ENCODE peak calls at places on chromosomes 5 and 9, in five cellular contexts. N is cardiac fibroblast, O is fibroblast of pulmonary artery, L is GM06990, W is kidney epithelial cell. U is an unnamed sample.

GRCh38 chr9:79799691-79800345 is 228.1 kb downstream of the TLE4 start:
- DNase-seq in N (peak; percentile 85), O (peak; percentile 70), L (no peak), W (no peak), U (peak; percentile 12)

GRCh38 chr9:87874320-87874655 is 8.4 kb upstream of the SPATA31E1 start:
- DNase-seq in N (no peak), O (no peak), L (no peak), W (no peak), U (peak; percentile 72)

GRCh38 chr5:72179816-72180440 is 72.7 kb downstream of the MAP1B start:
- DNase-seq in N (no peak), O (no peak), L (no peak), W (no peak), U (no peak)

GRCh38 chr9:112836394-112836793 is 54.3 kb downstream of the SLC46A2 start:
- DNase-seq in N (no peak), O (no peak), L (no peak), W (no peak), U (no peak)

GRCh38 chr5:180637962-180638680 is 11.3 kb downstream of the FLT4 start:
- DNase-seq in N (no peak), O (no peak), L (no peak), W (no peak), U (no peak)

GRCh38 chr9:68495287-68495686 is 45.4 kb downstream of the TMEM252 start:
- DNase-seq in N (no peak), O (no peak), L (no peak), W (no peak), U (no peak)

GRCh38 chr9:36187414-36187813 is 3.3 kb upstream of the CLTA start:
- DNase-seq in N (peak; percentile 77), O (peak; percentile 58), L (peak; percentile 36), W (peak; percentile 78), U (no peak)

GRCh38 chr5:143194713-143195112 is 208.8 kb downstream of the NR3C1 start:
- DNase-seq in N (no peak), O (no peak), L (no peak), W (no peak), U (no peak)

GRCh38 chr5:51377151-51378060 is 5.8 kb upstream of the ISL1 start:
- DNase-seq in N (no peak), O (no peak), L (no peak), W (no peak), U (no peak)

GRCh38 chr5:157446077-157446930 is 13.7 kb upstream of the NIPAL4 start:
- DNase-seq in N (peak; percentile 27), O (no peak), L (no peak), W (no peak), U (peak; percentile 60)

GRCh38 chr9:110170728-110171257 is 37.2 kb downstream of the C9orf152 start:
- DNase-seq in N (no peak), O (no peak), L (peak; percentile 13), W (no peak), U (no peak)

GRCh38 chr9:98795295-98795955 is 930 bp downstream of the ANKS6 start:
- DNase-seq in N (no peak), O (no peak), L (no peak), W (no peak), U (no peak)

GRCh38 chr9:93107151-93107824 is 11.3 kb downstream of the CARD19 start:
- DNase-seq in N (no peak), O (no peak), L (no peak), W (no peak), U (no peak)

GRCh38 chr5:72693001-72693442 is 123.4 kb upstream of the TNPO1 start:
- DNase-seq in N (peak; percentile 56), O (peak; percentile 68), L (no peak), W (no peak), U (peak; percentile 95)

GRCh38 chr5:76406014-76406413 is 2.9 kb downstream of the IQGAP2 start:
- DNase-seq in N (no peak), O (no peak), L (no peak), W (no peak), U (no peak)

GRCh38 chr9:119302988-119303698 is 66.1 kb downstream of the BRINP1 start:
- DNase-seq in N (no peak), O (no peak), L (no peak), W (no peak), U (no peak)

DNA sequence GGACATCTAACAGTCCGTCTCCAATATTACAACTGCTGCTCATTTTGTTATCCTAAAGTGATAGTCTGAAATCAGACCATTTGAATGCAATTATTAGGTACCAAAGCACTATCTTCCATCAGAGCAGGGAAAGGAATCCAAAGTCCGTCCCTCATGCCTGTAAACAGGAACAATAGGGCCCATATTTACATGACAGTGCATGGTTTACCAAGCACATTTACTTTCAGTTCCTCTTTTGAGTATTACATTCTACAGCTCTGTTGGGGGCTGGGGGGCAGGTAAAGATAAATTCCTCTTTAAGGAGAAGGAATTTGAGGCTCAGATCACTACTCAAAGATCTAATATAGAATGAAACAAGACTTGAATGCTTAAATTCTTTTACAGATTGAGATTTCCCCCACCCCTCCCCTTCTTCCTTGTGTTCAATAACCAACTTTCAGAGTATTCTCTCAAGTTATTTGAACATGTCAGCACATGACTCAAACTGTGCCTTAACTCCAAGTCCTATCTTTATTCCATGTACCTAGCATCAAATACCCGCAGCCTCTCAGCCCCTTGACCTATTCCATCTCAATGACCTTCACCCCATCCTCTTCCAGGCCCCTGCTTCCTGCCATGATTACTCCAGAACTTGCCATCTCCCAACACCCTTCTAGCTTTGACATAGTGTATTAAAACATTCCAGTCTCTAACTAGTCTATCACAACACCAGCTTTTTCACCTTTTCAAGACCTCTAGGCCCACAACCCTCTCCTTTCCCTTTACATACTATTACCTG is 71.0 kb downstream of the BRINP1 start:
- DNase-seq in N (no peak), O (no peak), L (no peak), W (no peak), U (no peak)
- TF ChIP-seq CTCF in N (no peak), O (no peak), L (no peak), W (no peak), U (no peak)

GRCh38 chr5:18197734-18198133 is 563.5 kb downstream of the TAF11L14 start:
- DNase-seq in N (no peak), O (no peak), L (no peak), W (no peak), U (no peak)

DNA sequence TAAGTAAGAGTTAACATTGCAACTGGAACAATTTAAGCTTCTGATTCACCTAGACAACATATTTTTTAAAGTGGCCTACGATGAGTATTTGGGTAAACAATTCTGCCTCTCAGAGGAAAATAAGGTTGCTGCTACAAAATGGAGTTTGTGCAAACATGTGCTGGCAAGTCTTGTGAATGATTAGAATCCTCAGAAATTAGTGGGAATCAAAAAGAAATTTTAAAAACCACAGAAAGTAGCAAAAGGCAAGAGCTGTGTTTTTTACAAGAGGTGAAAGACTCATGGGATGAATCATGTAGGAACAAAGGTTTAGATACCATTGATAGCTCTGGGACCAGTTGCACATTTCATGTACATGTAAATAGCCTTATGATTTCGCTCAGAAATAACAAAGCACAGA is 561.6 kb downstream of the TAF11L14 start:
- DNase-seq in N (no peak), O (no peak), L (no peak), W (no peak), U (no peak)
- H3K4me3 ChIP-seq in N (no peak overlapping the region), O (no peak overlapping the region), L (no peak overlapping the region), W (no peak overlapping the region), U (no peak overlapping the region)

GRCh38 chr9:17839744-17840143 is 260.9 kb downstream of the SH3GL2 start:
- DNase-seq in N (no peak), O (no peak), L (no peak), W (no peak), U (no peak)

GRCh38 chr9:17843236-17843635 is 264.4 kb downstream of the SH3GL2 start:
- DNase-seq in N (no peak), O (no peak), L (no peak), W (no peak), U (no peak)

GRCh38 chr9:17832812-17833211 is 253.9 kb downstream of the SH3GL2 start:
- DNase-seq in N (peak; percentile 38), O (peak; percentile 44), L (no peak), W (no peak), U (no peak)

GRCh38 chr9:17833846-17834245 is 255.0 kb downstream of the SH3GL2 start:
- DNase-seq in N (no peak), O (no peak), L (no peak), W (no peak), U (no peak)

GRCh38 chr9:17837931-17838330 is 259.1 kb downstream of the SH3GL2 start:
- DNase-seq in N (no peak), O (peak; percentile 20), L (no peak), W (no peak), U (peak; percentile 19)
- TF ChIP-seq CTCF in N (no peak), O (peak; percentile 14), L (no peak), W (peak; percentile 6), U (peak; percentile 8)

GRCh38 chr5:132455614-132456115 is 34.9 kb downstream of the IRF1 start:
- DNase-seq in N (no peak), O (no peak), L (no peak), W (no peak), U (no peak)
- H3K4me3 ChIP-seq in N (no peak overlapping the region), O (no peak overlapping the region), L (no peak overlapping the region), W (no peak overlapping the region), U (no peak overlapping the region)

DNA sequence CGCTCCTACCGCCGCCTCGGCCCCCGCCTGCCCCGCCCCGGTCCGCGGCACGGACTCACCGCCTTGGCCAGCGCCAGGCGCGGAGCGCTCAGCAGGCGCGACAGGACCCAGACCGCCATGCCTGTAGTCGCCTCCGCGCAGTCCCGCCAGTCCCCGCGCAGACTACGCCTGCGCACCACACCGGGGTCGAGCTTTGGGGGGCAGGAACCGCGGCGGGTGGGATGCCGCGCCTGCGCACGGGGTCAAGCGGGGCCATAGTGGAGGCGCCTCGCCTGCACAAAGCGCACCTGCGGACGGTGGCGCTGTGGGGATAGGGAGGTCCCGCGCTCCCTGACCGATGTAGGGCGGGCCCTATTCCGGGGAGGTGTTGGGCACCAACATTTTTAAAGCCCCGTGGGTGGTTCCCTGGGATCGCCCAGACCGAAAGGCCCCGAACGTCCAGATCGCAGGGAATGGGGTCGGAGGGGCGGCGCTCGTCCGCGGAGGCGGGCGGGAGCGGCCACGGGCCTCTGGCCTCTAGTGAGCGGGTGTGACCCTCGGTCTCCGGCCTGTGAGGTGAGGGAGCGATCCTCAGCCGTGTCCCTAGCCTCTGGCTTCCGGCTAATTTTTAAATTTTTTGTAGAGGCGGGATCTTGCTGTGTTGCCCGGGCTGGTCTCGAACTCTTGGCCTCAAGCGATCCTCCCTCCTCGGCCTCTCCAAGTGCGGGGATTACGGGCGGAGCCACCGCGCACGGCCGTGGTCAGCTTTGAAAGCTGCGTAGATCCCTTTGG is 70.8 kb upstream of the LPCAT1 start:
- DNase-seq in N (peak; percentile 75), O (peak; percentile 61), L (peak; percentile 96), W (peak; percentile 21), U (peak; percentile 37)
- TF ChIP-seq CTCF in N (peak; percentile 34), O (peak; percentile 28), L (peak; percentile 83), W (peak; percentile 56), U (peak; percentile 26)

GRCh38 chr5:131270809-131271208 is 7.0 kb downstream of the CDC42SE2 start:
- DNase-seq in N (no peak), O (no peak), L (no peak), W (no peak), U (peak; percentile 34)
- H3K4me3 ChIP-seq in N (no peak overlapping the region), O (no peak overlapping the region), L (no peak overlapping the region), W (no peak overlapping the region), U (no peak overlapping the region)

U was measured in fibroblast of villous mesenchyme.